ENCODE peak calls at places on chromosomes 16 and 17, in ten cellular contexts. S, E, U, I, T, F, C, Z, W and N are unnamed samples.

GRCh38 chr16:3951861-3952332 is 71.4 kb upstream of the CREBBP start:
- DNase-seq in S (no peak), E (no peak), U (no peak), I (no peak), T (peak; percentile 68), F (no peak), C (no peak), Z (no peak), W (no peak), N (no peak)

GRCh38 chr16:85910854-85911247 is 11.9 kb downstream of the IRF8 start:
- DNase-seq in S (peak; percentile 54), E (no peak), U (no peak), I (no peak), T (no peak), F (no peak), C (no peak), Z (no peak), W (no peak), N (no peak)

GRCh38 chr17:51166987-51167931 is 1.0 kb downstream of the NME2 start:
- DNase-seq in S (peak; percentile 86), E (no peak), U (peak; percentile 62), I (peak; percentile 92), T (peak; percentile 46), F (peak; percentile 82), C (no peak), Z (peak; percentile 26), W (peak; percentile 70), N (no peak)

GRCh38 chr17:79800325-79801155 is 3.7 kb upstream of the CBX8 start:
- DNase-seq in S (no peak), E (no peak), U (no peak), I (peak; percentile 90), T (peak; percentile 59), F (peak; percentile 69), C (no peak), Z (peak; percentile 72), W (peak; percentile 87), N (no peak)

GRCh38 chr17:45018514-45019176 is 32.8 kb downstream of the DCAKD start:
- DNase-seq in S (no peak), E (no peak), U (no peak), I (peak; percentile 68), T (no peak), F (peak; percentile 37), C (no peak), Z (no peak), W (peak; percentile 68), N (no peak)

GRCh38 chr17:1802429-1802828 is 27.3 kb downstream of the SMYD4 start:
- DNase-seq in S (no peak), E (no peak), U (no peak), I (no peak), T (no peak), F (no peak), C (no peak), Z (no peak), W (no peak), N (no peak)

GRCh38 chr16:85853641-85854545 is 45.1 kb upstream of the IRF8 start:
- DNase-seq in S (no peak), E (no peak), U (no peak), I (no peak), T (no peak), F (no peak), C (no peak), Z (no peak), W (no peak), N (no peak)

GRCh38 chr17:56723471-56723870 is 110.2 kb downstream of the C17orf67 start:
- DNase-seq in S (no peak), E (no peak), U (no peak), I (no peak), T (no peak), F (no peak), C (no peak), Z (no peak), W (no peak), N (no peak)

GRCh38 chr16:629289-630023 is 1.3 kb upstream of the WFIKKN1 start:
- DNase-seq in S (peak; percentile 77), E (no peak), U (peak; percentile 62), I (peak; percentile 92), T (no peak), F (no peak), C (no peak), Z (no peak), W (no peak), N (no peak)

GRCh38 chr16:7344806-7345416 is 12.3 kb downstream of the RBFOX1 start:
- DNase-seq in S (no peak), E (no peak), U (no peak), I (no peak), T (no peak), F (no peak), C (no peak), Z (no peak), W (no peak), N (no peak)